ENCODE peak calls at places on chromosomes 7 and 10, in six cellular contexts. L, J, O, W, F and U are unnamed samples.

GRCh38 chr7:28096713-28097112 is 83.9 kb downstream of the JAZF1 start:
- DNase-seq in J (peak), F (peak), W (peak), L (peak), O (peak), U (peak)

GRCh38 chr7:137038706-137039105 is 170.3 kb downstream of the CHRM2 start:
- DNase-seq in W (no peak), F (no peak), L (no peak), J (no peak), O (no peak), U (no peak)

GRCh38 chr7:77531038-77531437 is 6.1 kb upstream of the PTPN12 start:
- DNase-seq in W (no peak), O (no peak), F (no peak), J (no peak), L (no peak), U (no peak)

GRCh38 chr7:111210996-111211395 is 120.1 kb downstream of the LRRN3 start:
- DNase-seq in O (no peak), L (no peak), F (no peak), W (no peak), J (no peak), U (no peak)

GRCh38 chr7:35716038-35716803 is 21.3 kb upstream of the HERPUD2 start:
- DNase-seq in L (no peak), W (no peak), J (no peak), O (no peak), F (no peak), U (no peak)

GRCh38 chr7:128112781-128113221 is 81.6 kb upstream of the LRRC4 start:
- DNase-seq in O (no peak), L (no peak), J (peak), W (no peak), F (no peak), U (no peak)

GRCh38 chr10:51092402-51092801 is 18.1 kb downstream of the PRKG1 start:
- DNase-seq in J (peak), O (no peak), F (no peak), L (no peak), W (no peak), U (no peak)

GRCh38 chr7:8214162-8214897 is 47.6 kb downstream of the ICA1 start:
- DNase-seq in O (no peak), F (no peak), J (no peak), W (no peak), L (no peak), U (no peak)

GRCh38 chr7:151168022-151168786 is 710 bp upstream of the GBX1 start:
- DNase-seq in J (peak), F (no peak), L (no peak), O (peak), W (no peak), U (no peak)

GRCh38 chr10:58813573-58813972 is 300.9 kb downstream of the BICC1 start:
- DNase-seq in W (no peak), O (no peak), L (no peak), F (peak), J (no peak), U (no peak)

GRCh38 chr7:81301815-81302214 is 383.0 kb upstream of the SEMA3C start:
- DNase-seq in O (no peak), J (peak), F (no peak), L (no peak), W (no peak), U (no peak)

GRCh38 chr7:49099587-49100326 is 175.4 kb downstream of the CDC14C start:
- DNase-seq in L (no peak), O (no peak), F (no peak), W (no peak), J (no peak), U (no peak)

GRCh38 chr10:75658036-75658435 is 226.6 kb downstream of the LRMDA start:
- DNase-seq in W (no peak), L (no peak), F (no peak), O (no peak), J (no peak), U (no peak)

GRCh38 chr10:125363776-125364175 is 203.4 kb upstream of the CTBP2 start:
- DNase-seq in L (no peak), J (no peak), W (no peak), O (no peak), F (no peak), U (no peak)
- TF ChIP-seq POLR2AphosphoS5 in L (no peak), J (no peak), W (no peak), O (no peak), F (no peak), U (no peak)

DNA sequence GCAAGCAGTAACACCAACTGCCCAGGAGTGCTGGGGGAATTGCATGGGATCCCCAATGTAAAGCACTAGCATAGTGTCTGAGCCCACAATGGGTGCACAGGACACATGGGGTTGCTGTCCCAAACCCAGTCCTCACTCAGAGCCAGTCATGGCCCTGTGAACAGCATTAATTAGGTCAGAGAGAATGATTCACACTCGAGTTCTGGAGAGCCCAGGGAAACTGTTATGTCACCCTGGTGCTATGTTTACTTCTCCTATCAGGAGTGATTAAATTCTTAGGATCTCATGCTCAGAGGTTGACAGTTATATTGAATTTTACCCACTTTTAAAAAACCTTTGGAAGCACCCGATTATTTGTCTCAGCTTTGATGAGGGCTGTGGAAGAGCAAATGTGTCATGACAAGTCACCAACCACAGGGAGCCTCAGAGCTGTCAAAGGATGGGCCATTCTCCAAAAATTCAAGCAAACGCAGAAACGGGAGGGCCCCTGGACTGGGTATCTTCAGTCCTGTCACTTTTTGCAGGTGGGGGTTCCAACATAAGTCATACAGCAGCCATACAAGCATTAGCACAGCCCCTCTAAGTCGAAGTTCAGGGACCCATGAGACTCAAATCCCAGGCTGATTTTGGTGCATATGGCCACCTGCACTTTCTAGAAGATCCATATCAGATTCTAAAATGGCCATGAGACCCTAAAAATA is 1.3 kb upstream of the RASSF4 start:
- DNase-seq in O (no peak), L (no peak), J (no peak), F (no peak), W (no peak), U (no peak)
- TF ChIP-seq POLR2A in O (no peak), L (no peak), J (no peak), F (no peak), W (no peak), U (no peak)

GRCh38 chr7:129208667-129209066 is 16.2 kb upstream of the AHCYL2 start:
- DNase-seq in F (no peak), W (no peak), J (no peak), O (no peak), L (no peak), U (no peak)
- TF ChIP-seq POLR2AphosphoS5 in F (no peak), W (no peak), J (no peak), O (no peak), L (no peak), U (no peak)

GRCh38 chr10:104349623-104350142 is 4.0 kb upstream of the CFAP58 start:
- DNase-seq in W (peak), F (peak), J (peak), L (no peak), O (no peak), U (no peak)

GRCh38 chr10:104351919-104352318 is 1.7 kb upstream of the CFAP58 start:
- DNase-seq in O (no peak), F (no peak), J (no peak), W (no peak), L (no peak), U (no peak)

GRCh38 chr10:104351067-104351681 is 2.5 kb upstream of the CFAP58 start:
- DNase-seq in F (no peak), J (no peak), W (no peak), L (no peak), O (no peak), U (no peak)

GRCh38 chr10:104350146-104350635 is 3.4 kb upstream of the CFAP58 start:
- DNase-seq in W (peak), F (peak), L (peak), J (no peak), O (no peak), U (no peak)

GRCh38 chr10:104353325-104354048 is at the start of gene CFAP58:
- DNase-seq in F (peak), O (peak), W (peak), L (peak), J (peak), U (peak)
- TF ChIP-seq POLR2A in F (no peak), O (no peak), W (no peak), L (no peak), J (no peak), U (no peak)

GRCh38 chr7:73573276-73573675 is 5.1 kb downstream of the TBL2 start:
- DNase-seq in L (no peak), W (no peak), J (no peak), F (no peak), O (no peak), U (no peak)
- TF ChIP-seq POLR2AphosphoS5 in L (no peak), W (no peak), J (no peak), F (no peak), O (no peak), U (no peak)